ENCODE peak calls at places on chromosome 11, in six cellular contexts. D is T follicular helper cell; P is cerebellar nuclear complex; L is CD8-positive, alpha-beta memory T cell; C is EL; S is MG63. X is an unnamed sample.

GRCh38 chr11:110758012-110758411 is 45.8 kb upstream of the ARHGAP20 start:
- DNase-seq in D (no peak), P (no peak), L (no peak), C (no peak), S (no peak), X (no peak)

GRCh38 chr11:63769719-63770443 is 1.3 kb upstream of the ZFTA start:
- DNase-seq in D (no peak), P (peak), L (no peak), C (no peak), S (no peak), X (no peak)

GRCh38 chr11:113862430-113862829 is 12.9 kb downstream of the USP28 start:
- DNase-seq in D (no peak), P (no peak), L (no peak), C (peak), S (no peak), X (no peak)

GRCh38 chr11:85595285-85595884 is 31.8 kb downstream of the DLG2 start:
- DNase-seq in D (no peak), P (no peak), L (no peak), C (peak), S (no peak), X (peak)

GRCh38 chr11:35031869-35032268 is 107.1 kb upstream of the CD44 start:
- DNase-seq in D (no peak), P (no peak), L (no peak), C (peak), S (peak), X (no peak)

GRCh38 chr11:83951521-83951920 is 665.4 kb upstream of the CCDC90B start:
- DNase-seq in D (no peak), P (no peak), L (no peak), C (no peak), S (no peak), X (no peak)

GRCh38 chr11:2942872-2943710 is 13.9 kb upstream of the PHLDA2 start:
- DNase-seq in D (no peak), P (no peak), L (no peak), C (no peak), S (no peak), X (no peak)

GRCh38 chr11:126815111-126815510 is 185.5 kb downstream of the KIRREL3 start:
- DNase-seq in D (no peak), P (no peak), L (no peak), C (peak), S (no peak), X (no peak)

GRCh38 chr11:70335511-70335910 is 62.8 kb upstream of the CTTN start:
- DNase-seq in D (no peak), P (no peak), L (no peak), C (no peak), S (no peak), X (no peak)